ENCODE peak calls at places on chromosomes 13 and 19, in four cellular contexts. X is left ventricle myocardium inferior, T is lower leg skin, I is bronchial epithelial cell. P is an unnamed sample.
A peak's percentile ranks its signal among the peaks of the same experiment; 100 is the strongest.

GRCh38 chr13:32902898-32903297 is 113.3 kb upstream of the KL start:
- DNase-seq in T (peak; percentile 91), I (no peak), X (peak; percentile 85), P (no peak)

GRCh38 chr19:13056052-13056660 is 46.5 kb downstream of the LYL1 start:
- DNase-seq in T (peak; percentile 96), X (peak; percentile 61), I (peak; percentile 71), P (no peak)

GRCh38 chr19:2540646-2541454 is 64.9 kb downstream of the GADD45B start:
- DNase-seq in T (peak; percentile 98), X (peak; percentile 93), I (peak; percentile 86), P (no peak)

GRCh38 chr13:34124912-34125311 is 307.0 kb downstream of the RFC3 start:
- DNase-seq in T (no peak), X (no peak), I (no peak), P (no peak)

GRCh38 chr13:50389726-50390125 is 374.5 kb downstream of the KCNRG start:
- DNase-seq in I (no peak), T (no peak), X (no peak), P (no peak)

GRCh38 chr19:4186087-4186993 is 3.9 kb downstream of the ANKRD24 start:
- DNase-seq in T (peak; percentile 91), I (peak; percentile 47), X (peak; percentile 64), P (no peak)

GRCh38 chr19:17835182-17836006 is 12.4 kb downstream of the JAK3 start:
- DNase-seq in I (no peak), X (no peak), T (no peak), P (no peak)

GRCh38 chr19:33883869-33884519 is 87.3 kb downstream of the KCTD15 start:
- DNase-seq in X (peak; percentile 27), T (no peak), I (no peak), P (no peak)

GRCh38 chr19:16330368-16330801 is 5.8 kb downstream of the KLF2 start:
- DNase-seq in I (peak; percentile 93), T (peak; percentile 93), X (peak; percentile 63), P (peak; percentile 86)

GRCh38 chr13:33258437-33259193 is 26.9 kb downstream of the STARD13 start:
- DNase-seq in T (no peak), X (no peak), I (no peak), P (no peak)

GRCh38 chr19:1837625-1838105 is 10.6 kb downstream of the REXO1 start:
- DNase-seq in I (no peak), T (no peak), X (peak; percentile 35), P (no peak)

GRCh38 chr13:42551611-42552010 is 22.3 kb upstream of the TNFSF11 start:
- DNase-seq in I (no peak), T (no peak), X (no peak), P (no peak)

GRCh38 chr19:40684280-40684679 is 6.2 kb downstream of the NUMBL start:
- DNase-seq in X (no peak), I (no peak), T (no peak), P (no peak)

GRCh38 chr13:113665582-113666323 is 1.3 kb upstream of the GRK1 start:
- DNase-seq in I (no peak), T (peak; percentile 58), X (peak; percentile 3), P (no peak)

GRCh38 chr19:34096020-34096915 is 76.0 kb upstream of the LSM14A start:
- DNase-seq in X (no peak), T (no peak), I (peak; percentile 59), P (no peak)

GRCh38 chr19:4373601-4374441 is 26.5 kb downstream of the SH3GL1 start:
- DNase-seq in X (peak; percentile 55), I (no peak), T (peak; percentile 92), P (no peak)

GRCh38 chr13:114112231-114112825 is 20.1 kb downstream of the RASA3 start:
- DNase-seq in I (no peak), T (peak; percentile 75), X (no peak), P (no peak)

GRCh38 chr13:66585669-66586203 is 644.4 kb downstream of the PCDH9 start:
- DNase-seq in X (no peak), T (no peak), I (no peak), P (no peak)

GRCh38 chr19:7482584-7483439 is 6.0 kb downstream of the PEX11G start:
- DNase-seq in T (peak; percentile 90), I (peak; percentile 55), X (peak; percentile 43), P (no peak)

GRCh38 chr13:94703721-94704314 is 8.5 kb downstream of the SOX21 start:
- DNase-seq in I (no peak), T (no peak), X (no peak), P (no peak)
- H3K4me3 ChIP-seq in I (no peak overlapping the region), T (no peak overlapping the region), X (no peak overlapping the region), P (no peak overlapping the region)

GRCh38 chr19:49019242-49019932 is 2.5 kb upstream of the LHB start:
- DNase-seq in I (no peak), T (peak; percentile 93), X (peak; percentile 75), P (peak; percentile 66)
- TF ChIP-seq CTCF in I (peak; percentile 26), T (no peak), X (no peak), P (peak; percentile 36)

GRCh38 chr13:29640665-29641064 is 45.2 kb upstream of the SLC7A1 start:
- DNase-seq in X (no peak), T (no peak), I (no peak), P (no peak)
- H3K4me3 ChIP-seq in X (no peak overlapping the region), T (no peak overlapping the region), I (no peak overlapping the region), P (no peak overlapping the region)

GRCh38 chr13:107842562-107843180 is 372.7 kb downstream of the LIG4 start:
- DNase-seq in T (no peak), I (peak; percentile 5), X (no peak), P (no peak)

GRCh38 chr13:107847406-107847805 is 367.9 kb downstream of the LIG4 start:
- DNase-seq in I (no peak), X (no peak), T (no peak), P (no peak)

GRCh38 chr13:107843281-107843680 is 372.1 kb downstream of the LIG4 start:
- DNase-seq in X (no peak), T (no peak), I (no peak), P (no peak)

GRCh38 chr13:107846642-107847041 is 368.7 kb downstream of the LIG4 start:
- DNase-seq in X (no peak), I (no peak), T (no peak), P (no peak)

GRCh38 chr13:107845911-107846310 is 369.4 kb downstream of the LIG4 start:
- DNase-seq in X (no peak), T (no peak), I (no peak), P (no peak)
- TF ChIP-seq CTCF in X (no peak), T (no peak), I (no peak), P (no peak)

GRCh38 chr13:82747948-82748347 is 1134.3 kb downstream of the SLITRK1 start:
- DNase-seq in X (no peak), I (no peak), T (no peak), P (no peak)
- H3K4me3 ChIP-seq in X (no peak overlapping the region), I (no peak overlapping the region), T (no peak overlapping the region), P (no peak overlapping the region)

DNA sequence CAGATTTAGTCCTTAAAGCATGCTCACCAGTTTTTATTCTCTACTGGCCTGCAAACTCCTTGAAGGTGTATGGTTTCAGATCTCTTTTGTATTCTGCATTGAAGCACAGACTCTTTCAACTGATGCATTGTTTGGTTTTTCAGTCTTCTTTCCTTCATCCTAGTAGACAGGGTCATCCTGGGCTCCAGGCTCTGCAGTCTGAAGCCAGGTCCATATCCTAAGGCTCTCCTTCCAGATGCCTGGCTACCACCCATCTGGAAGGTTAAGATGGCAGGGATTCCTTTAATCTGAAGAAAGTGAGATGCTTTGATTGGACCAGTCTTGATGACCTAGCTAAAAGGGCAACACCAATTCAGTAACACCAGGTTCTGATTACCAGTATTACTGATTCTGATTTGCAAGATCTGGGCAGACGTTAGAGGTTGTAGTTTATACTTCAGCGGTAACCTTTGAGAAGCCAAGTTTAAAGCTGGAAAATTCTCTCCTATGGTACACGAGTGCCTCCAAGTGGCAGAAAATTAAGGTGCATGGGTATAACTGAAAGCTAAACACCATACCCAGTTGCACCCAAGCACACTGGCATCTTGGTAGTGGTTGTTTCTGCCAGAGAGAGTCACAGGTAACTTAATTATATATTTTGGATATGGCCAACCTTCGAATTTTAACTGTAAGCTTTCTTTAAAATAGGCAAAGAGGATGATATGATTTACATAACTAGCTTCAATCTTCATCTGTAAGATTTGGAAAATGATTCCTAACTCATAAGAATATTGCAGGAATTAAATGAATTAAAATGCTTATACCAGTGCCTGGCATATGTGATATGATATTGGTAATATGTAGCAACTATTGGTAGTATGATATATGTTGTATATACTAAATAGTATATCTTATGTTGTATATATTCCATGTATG is 1651.9 kb upstream of the MIR17HG start:
- DNase-seq in X (no peak), I (peak; percentile 52), T (no peak), P (no peak)
- TF ChIP-seq CTCF in X (peak; percentile 77), I (peak; percentile 76), T (no peak), P (no peak)

GRCh38 chr19:51456541-51457290 is 1.5 kb downstream of the SIGLEC8 start:
- DNase-seq in X (no peak), T (no peak), I (no peak), P (no peak)

GRCh38 chr19:51460164-51460992 is 2.1 kb upstream of the SIGLEC8 start:
- DNase-seq in I (no peak), T (peak; percentile 32), X (no peak), P (no peak)

GRCh38 chr19:51458051-51458645 is at the start of gene SIGLEC8:
- DNase-seq in I (no peak), X (no peak), T (peak; percentile 81), P (no peak)

GRCh38 chr19:51458899-51459592 is 792 bp upstream of the SIGLEC8 start:
- DNase-seq in X (no peak), T (peak; percentile 67), I (no peak), P (no peak)

GRCh38 chr19:51457351-51458013 is 772 bp downstream of the SIGLEC8 start:
- DNase-seq in I (no peak), T (no peak), X (no peak), P (no peak)
- H3K4me3 ChIP-seq in I (no peak overlapping the region), T (no peak overlapping the region), X (no peak overlapping the region), P (no peak overlapping the region)

GRCh38 chr13:45194081-45194939 is 6.5 kb downstream of the KCTD4 start:
- DNase-seq in T (no peak), X (peak; percentile 37), I (no peak), P (no peak)
- TF ChIP-seq CTCF in T (no peak), X (peak; percentile 50), I (no peak), P (no peak)

P was measured in GM06990.